ENCODE peak calls at places on chromosomes 16 and 17, in five cellular contexts. G is adrenal gland, H is breast epithelium, W is stomach, F is tibial nerve. L is an unnamed sample. For H3K4me1, the result is how much of the 10 kb centered on the place peaks cover.

GRCh38 chr16:8310816-8311215 is 279.5 kb downstream of the TMEM114 start:
- DNase-seq in G (no peak), H (no peak), W (no peak), F (no peak), L (no peak)

GRCh38 chr17:3029213-3029913 is 34.0 kb downstream of the OR1D5 start:
- DNase-seq in G (no peak), H (no peak), W (no peak), F (no peak), L (no peak)

GRCh38 chr16:64362193-64362592 is 759.7 kb downstream of the CDH11 start:
- DNase-seq in G (peak), H (no peak), W (no peak), F (no peak), L (no peak)

GRCh38 chr17:37392024-37392590 is 14.5 kb downstream of the ACACA start:
- DNase-seq in G (no peak), H (no peak), W (no peak), F (no peak), L (no peak)

GRCh38 chr16:69012906-69013305 is 92.5 kb upstream of the HAS3 start:
- DNase-seq in G (no peak), H (no peak), W (no peak), F (no peak), L (no peak)

GRCh38 chr17:50265212-50265611 is 9.1 kb upstream of the TMEM92 start:
- DNase-seq in G (no peak), H (peak), W (peak), F (no peak), L (no peak)

GRCh38 chr17:32723310-32723955 is 153.5 kb downstream of the MYO1D start:
- DNase-seq in G (no peak), H (no peak), W (no peak), F (no peak), L (no peak)

GRCh38 chr16:5033256-5034166 is at the start of gene NAGPA:
- DNase-seq in G (peak), H (peak), W (peak), F (peak), L (peak)

GRCh38 chr17:38705803-38706624 is 941 bp downstream of the MLLT6 start:
- DNase-seq in G (no peak), H (no peak), W (peak), F (peak), L (no peak)

GRCh38 chr16:14635394-14636145 is 2.8 kb downstream of the BFAR start:
- DNase-seq in G (no peak), H (no peak), W (no peak), F (no peak), L (no peak)

GRCh38 chr16:10080031-10080772 is 102.0 kb downstream of the GRIN2A start:
- DNase-seq in G (peak), H (peak), W (peak), F (no peak), L (peak)

DNA sequence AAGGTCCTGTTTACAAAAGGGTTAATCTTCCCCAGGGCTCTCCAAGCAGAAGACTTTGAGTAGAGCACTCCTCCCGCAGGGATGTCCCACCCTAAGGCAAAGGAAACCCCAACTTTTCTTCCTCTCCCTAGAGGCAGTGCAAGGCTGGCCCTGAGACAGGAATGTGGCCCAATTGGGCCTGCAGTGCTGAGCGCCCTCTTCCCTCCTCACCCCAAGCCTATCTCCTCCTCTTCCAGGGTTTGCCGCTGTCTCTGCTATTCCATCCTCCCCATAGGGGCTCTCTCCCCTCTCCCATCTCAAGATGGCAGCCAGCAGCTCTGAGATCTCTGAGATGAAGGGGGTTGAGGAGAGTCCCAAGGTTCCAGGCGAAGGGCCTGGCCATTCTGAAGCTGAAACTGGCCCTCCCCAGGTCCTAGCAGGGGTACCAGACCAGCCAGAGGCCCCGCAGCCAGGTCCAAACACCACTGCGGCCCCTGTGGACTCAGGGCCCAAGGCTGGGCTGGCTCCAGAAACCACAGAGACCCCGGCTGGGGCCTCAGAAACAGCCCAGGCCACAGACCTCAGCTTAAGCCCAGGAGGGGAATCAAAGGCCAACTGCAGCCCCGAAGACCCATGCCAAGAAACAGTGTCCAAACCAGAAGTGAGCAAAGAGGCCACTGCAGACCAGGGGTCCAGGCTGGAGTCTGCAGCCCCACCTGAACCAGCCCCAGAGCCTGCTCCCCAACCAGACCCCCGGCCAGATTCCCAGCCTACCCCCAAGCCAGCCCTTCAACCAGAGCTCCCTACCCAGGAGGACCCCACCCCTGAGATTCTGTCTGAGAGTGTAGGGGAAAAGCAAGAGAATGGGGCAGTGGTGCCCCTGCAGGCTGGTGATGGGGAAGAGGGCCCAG is 1.0 kb downstream of the PRRT2 start:
- DNase-seq in G (no peak), H (no peak), W (no peak), F (no peak), L (no peak)
- H3K4me1 ChIP-seq in G (half or more), H (under half), W (half or more), F (half or more), L (half or more)

DNA sequence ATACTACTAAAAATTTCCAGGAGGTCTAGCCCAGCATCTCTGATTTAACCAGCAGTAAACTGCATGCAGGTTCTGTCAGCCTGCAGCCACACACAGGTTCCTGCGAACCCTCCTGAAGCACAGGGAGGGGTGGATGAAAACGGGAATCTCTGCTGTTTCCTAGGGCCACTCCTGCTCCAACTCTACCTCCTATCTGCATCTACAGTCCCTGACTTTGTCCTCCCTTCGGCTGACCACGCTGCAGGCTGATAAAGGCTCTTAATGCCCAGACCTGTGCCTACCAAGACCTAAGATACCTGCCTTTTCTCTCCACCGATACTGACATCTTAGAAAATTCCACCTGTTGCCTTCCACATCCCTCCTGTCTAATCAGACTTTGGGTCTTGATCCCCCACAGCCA is 50.2 kb downstream of the CYTH1 start:
- DNase-seq in G (no peak), H (no peak), W (no peak), F (no peak), L (no peak)
- TF ChIP-seq POLR2A in G (no peak), H (no peak), W (no peak), F (no peak), L (no peak)

GRCh38 chr16:71929048-71929447 is 33.7 kb downstream of the IST1 start:
- DNase-seq in G (peak), H (no peak), W (no peak), F (no peak), L (no peak)
- H3K27ac ChIP-seq in G (no peak), H (peak), W (peak), F (no peak), L (peak)

DNA sequence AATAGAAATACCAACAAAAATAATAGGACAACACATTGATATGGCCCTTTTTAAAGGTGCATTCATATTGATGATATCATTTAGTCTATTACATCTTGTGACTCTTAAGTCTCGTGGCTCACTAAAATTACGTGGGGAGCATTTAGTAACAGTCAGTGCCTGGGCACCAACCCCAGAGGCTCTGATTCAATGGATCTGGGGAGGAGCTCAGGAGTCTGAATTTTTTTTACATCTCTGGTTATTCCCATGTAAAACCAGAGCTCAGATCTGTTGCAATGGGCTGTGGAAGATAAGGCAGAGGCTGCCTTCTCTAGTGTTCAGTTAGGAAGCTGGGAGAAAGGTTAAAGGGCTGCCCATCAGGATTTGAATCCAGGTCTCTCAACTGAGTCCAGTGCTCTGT is 549.9 kb upstream of the CDH5 start:
- DNase-seq in G (no peak), H (no peak), W (no peak), F (no peak), L (no peak)
- H3K4me1 ChIP-seq in G (under half), H (under half), W (under half), F (under half), L (under half)

GRCh38 chr17:77318491-77319210 is 177.9 kb downstream of the SEC14L1 start:
- DNase-seq in G (peak), H (no peak), W (peak), F (no peak), L (peak)

GRCh38 chr17:77318021-77318420 is 177.3 kb downstream of the SEC14L1 start:
- DNase-seq in G (no peak), H (no peak), W (no peak), F (no peak), L (no peak)

GRCh38 chr17:77320501-77321256 is 179.9 kb downstream of the SEC14L1 start:
- DNase-seq in G (peak), H (peak), W (no peak), F (no peak), L (peak)

GRCh38 chr17:77319211-77320031 is 178.7 kb downstream of the SEC14L1 start:
- DNase-seq in G (peak), H (peak), W (peak), F (peak), L (peak)

DNA sequence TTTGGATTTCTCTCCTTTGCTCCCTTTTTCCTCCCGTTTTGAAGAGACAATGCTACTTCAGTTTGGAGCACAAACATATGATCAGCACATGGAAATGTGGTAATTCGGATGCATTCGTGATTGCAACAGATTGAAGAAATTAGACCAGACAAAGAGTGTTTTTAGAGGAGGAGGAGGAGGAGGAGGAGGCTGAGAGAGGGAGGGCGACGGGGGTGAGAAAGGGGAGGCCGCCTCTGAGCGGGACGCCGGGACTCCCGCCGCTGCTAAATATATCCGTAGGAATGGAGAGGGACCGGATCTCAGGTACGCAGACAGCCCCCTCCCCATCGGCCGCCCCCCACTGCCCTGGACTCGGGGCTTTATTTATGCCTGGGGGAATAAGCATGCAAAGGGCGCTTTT is 179.3 kb downstream of the SEC14L1 start:
- DNase-seq in G (peak), H (no peak), W (no peak), F (no peak), L (peak)
- TF ChIP-seq POLR2A in G (no peak), H (no peak), W (no peak), F (no peak), L (no peak)

DNA sequence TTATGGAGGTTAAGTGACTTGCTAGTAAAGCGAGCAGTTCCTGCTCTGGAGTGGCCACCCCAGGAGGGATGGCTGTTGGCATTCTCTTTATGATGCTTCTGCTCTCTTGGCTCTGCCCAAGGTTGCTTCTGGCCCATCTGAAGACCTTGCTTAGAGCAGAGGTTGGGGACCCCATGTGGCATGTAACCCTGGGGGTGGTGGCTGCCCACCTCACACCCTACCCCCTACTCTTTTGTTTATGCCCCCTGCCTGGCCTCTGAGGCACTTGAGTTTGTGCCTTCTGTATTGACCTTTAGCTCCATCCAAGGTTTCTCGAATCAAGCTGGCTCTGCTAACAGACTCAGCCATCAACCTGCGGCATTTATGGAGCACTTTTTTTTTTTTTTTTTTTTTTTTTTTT is 214.6 kb downstream of the MSI2 start:
- DNase-seq in G (no peak), H (no peak), W (no peak), F (no peak), L (no peak)
- H3K27ac ChIP-seq in G (no peak), H (no peak), W (no peak), F (no peak), L (no peak)

DNA sequence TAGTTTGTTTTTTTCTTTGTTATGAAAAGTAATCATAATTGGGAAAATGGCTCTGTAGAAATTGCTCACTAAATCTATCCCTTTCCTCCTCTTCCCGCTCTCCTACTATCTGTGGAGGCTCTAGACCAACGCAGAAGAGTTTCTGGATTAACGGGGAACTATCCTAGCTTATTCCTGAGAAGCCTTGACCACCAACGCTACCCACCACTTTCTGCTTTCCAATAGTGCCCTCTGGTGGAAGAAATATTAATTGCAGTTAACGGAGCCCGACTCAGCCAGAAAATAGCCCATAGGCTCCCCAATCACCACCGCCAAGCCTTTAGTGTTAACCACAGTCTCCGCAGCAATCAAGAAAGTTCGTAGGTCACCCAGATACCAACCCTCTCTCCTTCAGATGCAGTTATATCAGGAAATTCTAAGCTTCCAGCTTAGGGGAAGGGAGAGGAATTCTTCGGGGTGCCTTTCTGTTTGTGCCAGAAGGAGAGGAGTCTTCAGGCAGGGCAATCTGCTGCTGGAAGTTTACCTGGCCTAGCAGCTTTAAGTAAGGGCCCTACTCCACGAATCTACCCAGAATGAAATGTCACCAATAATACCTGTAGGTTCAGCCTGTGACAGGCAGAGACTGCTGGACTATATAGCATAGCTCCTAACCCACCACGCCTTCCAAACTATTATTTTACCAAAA is 23.0 kb upstream of the NSRP1 start:
- DNase-seq in G (peak), H (no peak), W (peak), F (no peak), L (no peak)
- H3K4me1 ChIP-seq in G (under half), H (under half), W (under half), F (under half), L (under half)

GRCh38 chr17:28746611-28747045 is 2.8 kb downstream of the TRAF4 start:
- DNase-seq in G (peak), H (no peak), W (peak), F (no peak), L (peak)

GRCh38 chr17:28748852-28749515 is 5.2 kb downstream of the TRAF4 start:
- DNase-seq in G (no peak), H (no peak), W (no peak), F (no peak), L (no peak)

GRCh38 chr17:28749516-28750177 is 5.8 kb downstream of the TRAF4 start:
- DNase-seq in G (no peak), H (no peak), W (no peak), F (no peak), L (no peak)

GRCh38 chr17:28747046-28747691 is 3.4 kb downstream of the TRAF4 start:
- DNase-seq in G (peak), H (peak), W (peak), F (no peak), L (no peak)

GRCh38 chr17:28747801-28748750 is 4.3 kb downstream of the TRAF4 start:
- DNase-seq in G (no peak), H (no peak), W (no peak), F (no peak), L (no peak)
- TF ChIP-seq POLR2A in G (no peak), H (no peak), W (no peak), F (no peak), L (no peak)

GRCh38 chr17:78716814-78717393 is 65.2 kb downstream of the CYTH1 start:
- DNase-seq in G (peak), H (peak), W (peak), F (peak), L (peak)
- H3K27ac ChIP-seq in G (no peak), H (peak), W (peak), F (peak), L (peak)

L was measured in gastrocnemius medialis.